ENCODE peak calls at places on chromosomes 12 and 14, in five cellular contexts. M is AG10803, I is endodermal cell, B is fibroblast of lung, V is fibroblast of pulmonary artery. X is an unnamed sample.

GRCh38 chr14:74867673-74868072 is 8.3 kb downstream of the PROX2 start:
- DNase-seq in M (peak; percentile 89), I (no peak), B (peak; percentile 59), V (peak; percentile 50), X (no peak)

GRCh38 chr12:60209933-60210332 is 614.1 kb downstream of the SLC16A7 start:
- DNase-seq in M (no peak), I (no peak), B (no peak), V (no peak), X (no peak)

GRCh38 chr12:52433501-52434095 is 573 bp downstream of the KRT75 start:
- DNase-seq in M (no peak), I (peak; percentile 41), B (no peak), V (no peak), X (no peak)

GRCh38 chr12:123075591-123076171 is 75.2 kb downstream of the PITPNM2 start:
- DNase-seq in M (no peak), I (peak; percentile 92), B (peak; percentile 58), V (no peak), X (no peak)

GRCh38 chr14:93005838-93006237 is 82.9 kb downstream of the CHGA start:
- DNase-seq in M (no peak), I (no peak), B (no peak), V (no peak), X (no peak)

GRCh38 chr14:53652068-53652467 is 304.6 kb downstream of the BMP4 start:
- DNase-seq in M (no peak), I (no peak), B (no peak), V (no peak), X (no peak)

GRCh38 chr12:80869264-80869663 is 68.5 kb downstream of the LIN7A start:
- DNase-seq in M (no peak), I (no peak), B (no peak), V (no peak), X (no peak)

GRCh38 chr12:123107926-123108681 is 42.8 kb downstream of the PITPNM2 start:
- DNase-seq in M (no peak), I (no peak), B (no peak), V (no peak), X (no peak)

GRCh38 chr12:1634149-1634548 is 5.1 kb downstream of the WNT5B start:
- DNase-seq in M (no peak), I (no peak), B (no peak), V (no peak), X (no peak)

GRCh38 chr12:110170535-110171185 is 46.5 kb downstream of the IFT81 start:
- DNase-seq in M (no peak), I (no peak), B (peak; percentile 50), V (no peak), X (no peak)

GRCh38 chr12:57242691-57243454 is 8.1 kb downstream of the STAC3 start:
- DNase-seq in M (no peak), I (peak; percentile 99), B (peak; percentile 32), V (peak; percentile 52), X (no peak)

GRCh38 chr14:75578099-75578785 is at the start of gene FLVCR2:
- DNase-seq in M (peak; percentile 43), I (peak; percentile 85), B (peak; percentile 61), V (peak; percentile 75), X (no peak)

GRCh38 chr12:14443531-14443930 is 78.0 kb downstream of the ATF7IP start:
- DNase-seq in M (peak; percentile 49), I (no peak), B (no peak), V (peak; percentile 53), X (no peak)

GRCh38 chr12:43692064-43692463 is 66.5 kb downstream of the PUS7L start:
- DNase-seq in M (no peak), I (no peak), B (peak; percentile 56), V (peak; percentile 57), X (peak; percentile 3)

GRCh38 chr12:125861299-125862281 is 796.4 kb downstream of the AACS start:
- DNase-seq in M (no peak), I (peak; percentile 65), B (peak; percentile 5), V (no peak), X (no peak)

GRCh38 chr14:76355771-76356170 is 20.2 kb upstream of the ESRRB start:
- DNase-seq in M (no peak), I (no peak), B (no peak), V (no peak), X (no peak)

GRCh38 chr14:77746064-77746463 is 14.9 kb downstream of the SNW1 start:
- DNase-seq in M (no peak), I (no peak), B (no peak), V (no peak), X (no peak)

GRCh38 chr14:93036652-93037341 is 78.9 kb downstream of the ITPK1 start:
- DNase-seq in M (peak; percentile 38), I (no peak), B (peak; percentile 28), V (peak; percentile 89), X (no peak)

GRCh38 chr12:124365726-124366430 is 71.0 kb downstream of the RFLNA start:
- DNase-seq in M (no peak), I (no peak), B (no peak), V (no peak), X (no peak)

GRCh38 chr14:35146711-35147149 is 24.4 kb downstream of the PRORP start:
- DNase-seq in M (no peak), I (no peak), B (no peak), V (no peak), X (no peak)

GRCh38 chr14:32938719-32939253 is at the start of gene NPAS3:
- DNase-seq in M (peak; percentile 13), I (peak; percentile 60), B (peak; percentile 23), V (no peak), X (no peak)

GRCh38 chr12:8948711-8949524 is 527 bp downstream of the M6PR start:
- DNase-seq in M (peak; percentile 31), I (peak; percentile 71), B (peak; percentile 23), V (peak; percentile 63), X (no peak)

GRCh38 chr12:59626382-59626781 is 30.6 kb downstream of the SLC16A7 start:
- DNase-seq in M (peak; percentile 18), I (no peak), B (peak; percentile 6), V (no peak), X (no peak)

GRCh38 chr14:72962829-72963312 is 36.6 kb downstream of the DCAF4 start:
- DNase-seq in M (peak; percentile 79), I (peak; percentile 82), B (peak; percentile 95), V (peak; percentile 69), X (peak; percentile 24)

GRCh38 chr14:93025055-93025454 is 90.7 kb downstream of the ITPK1 start:
- DNase-seq in M (no peak), I (no peak), B (no peak), V (no peak), X (no peak)

GRCh38 chr12:78293039-78293686 is 462.5 kb downstream of the NAV3 start:
- DNase-seq in M (peak; percentile 41), I (no peak), B (peak; percentile 35), V (peak; percentile 25), X (no peak)

GRCh38 chr14:22699801-22700564 is 55.8 kb upstream of the OR6J1 start:
- DNase-seq in M (no peak), I (no peak), B (peak; percentile 62), V (peak; percentile 40), X (no peak)

GRCh38 chr12:122026706-122027328 is 5.1 kb downstream of the BCL7A start:
- DNase-seq in M (no peak), I (peak; percentile 62), B (no peak), V (no peak), X (no peak)

GRCh38 chr14:83316356-83316755 is 1782.7 kb upstream of the SEL1L start:
- DNase-seq in M (no peak), I (no peak), B (no peak), V (no peak), X (no peak)

GRCh38 chr12:116295327-116296263 is 18.1 kb upstream of the MED13L start:
- DNase-seq in M (peak; percentile 79), I (no peak), B (peak; percentile 31), V (peak; percentile 63), X (no peak)

GRCh38 chr12:113837059-113837458 is 129.1 kb downstream of the RBM19 start:
- DNase-seq in M (peak; percentile 53), I (no peak), B (no peak), V (peak; percentile 53), X (no peak)
- TF ChIP-seq CTCF in M (no peak), I (no peak), B (no peak), V (no peak), X (no peak)

GRCh38 chr12:130955238-130955816 is 1.6 kb downstream of the ADGRD1 start:
- DNase-seq in M (peak; percentile 27), I (peak; percentile 55), B (no peak), V (no peak), X (no peak)

GRCh38 chr12:130957304-130957621 is 3.6 kb downstream of the ADGRD1 start:
- DNase-seq in M (no peak), I (no peak), B (no peak), V (no peak), X (no peak)

GRCh38 chr12:130954544-130954831 is 781 bp downstream of the ADGRD1 start:
- DNase-seq in M (no peak), I (no peak), B (no peak), V (no peak), X (no peak)

GRCh38 chr12:130956456-130957303 is 3.0 kb downstream of the ADGRD1 start:
- DNase-seq in M (no peak), I (no peak), B (no peak), V (no peak), X (no peak)

DNA sequence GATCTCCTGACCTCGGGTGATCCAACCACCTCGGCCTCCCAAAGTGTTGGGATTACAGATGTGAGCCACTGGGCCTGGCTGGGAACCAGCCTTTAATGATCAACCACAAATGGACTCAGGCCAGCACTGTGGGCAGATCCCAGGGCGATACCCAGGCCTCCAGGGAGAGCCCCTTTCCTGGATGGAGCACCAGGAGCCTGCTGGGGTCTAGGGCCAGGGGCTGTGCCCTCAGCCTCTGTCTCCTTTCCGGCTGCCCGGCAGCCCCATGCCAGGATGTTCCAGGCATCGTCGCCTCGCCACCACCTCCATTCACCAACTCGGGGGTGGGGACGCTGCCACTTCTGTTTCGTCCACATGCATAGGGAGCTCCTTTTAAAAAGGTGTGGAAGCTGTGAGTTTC is 2.3 kb downstream of the ADGRD1 start:
- DNase-seq in M (no peak), I (no peak), B (no peak), V (no peak), X (no peak)
- H3K4me3 ChIP-seq in M (no peak overlapping the region), I (no peak overlapping the region), B (no peak overlapping the region), V (no peak overlapping the region), X (no peak overlapping the region)

GRCh38 chr12:22544038-22544979 is at the start of gene C2CD5:
- DNase-seq in M (peak; percentile 98), I (peak; percentile 100), B (peak; percentile 98), V (peak; percentile 98), X (peak; percentile 97)
- TF ChIP-seq CTCF in M (peak; percentile 41), I (peak; percentile 72), B (peak; percentile 30), V (peak; percentile 40), X (peak; percentile 43)

DNA sequence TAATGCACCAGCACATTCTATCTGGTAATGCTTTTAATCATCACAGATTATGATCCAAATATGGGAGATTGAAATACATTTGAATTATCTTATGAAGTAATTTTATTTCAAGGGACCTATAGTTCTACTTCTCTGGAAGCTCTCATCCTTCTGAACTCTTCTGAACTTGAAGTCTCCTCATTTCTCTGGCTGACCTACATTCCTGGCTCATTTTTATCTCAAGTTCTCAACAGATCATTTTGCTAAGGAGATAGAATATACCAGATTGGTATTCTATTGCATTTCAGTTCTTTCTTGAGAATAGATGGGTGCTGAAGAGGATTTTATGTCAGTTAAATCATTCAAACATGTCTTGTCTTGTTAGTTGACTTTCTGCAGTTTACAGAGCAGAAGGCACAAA is 7.9 kb downstream of the HMGA2 start:
- DNase-seq in M (no peak), I (no peak), B (peak; percentile 31), V (no peak), X (no peak)
- H3K4me3 ChIP-seq in M (no peak overlapping the region), I (no peak overlapping the region), B (no peak overlapping the region), V (no peak overlapping the region), X (no peak overlapping the region)

GRCh38 chr14:60488175-60488574 is 2.3 kb upstream of the C14orf39 start:
- DNase-seq in M (no peak), I (no peak), B (no peak), V (no peak), X (no peak)
- TF ChIP-seq CTCF in M (peak; percentile 21), I (peak; percentile 68), B (no peak), V (peak; percentile 15), X (no peak)